ENCODE peak calls at places on chromosomes 4 and X, in six cellular contexts. I, P, G, Z, J and B are unnamed samples.
A peak's percentile ranks its signal among the peaks of the same experiment; 100 is the strongest.

GRCh38 chrX:48466696-48467095 is 3.4 kb downstream of the SLC38A5 start:
- DNase-seq in I (no peak), P (no peak), G (no peak), Z (no peak), J (no peak), B (no peak)

GRCh38 chrX:69538321-69538876 is 34.3 kb downstream of the NALF2 start:
- DNase-seq in I (peak; percentile 61), P (peak; percentile 49), G (no peak), Z (peak; percentile 2), J (no peak), B (peak; percentile 66)

GRCh38 chrX:139882299-139882698 is 50.6 kb downstream of the ATP11C start:
- DNase-seq in I (no peak), P (peak; percentile 53), G (no peak), Z (no peak), J (no peak), B (no peak)

GRCh38 chr4:184383497-184384055 is 90.8 kb downstream of the IRF2 start:
- DNase-seq in I (peak; percentile 54), P (peak; percentile 98), G (peak; percentile 92), Z (peak; percentile 88), J (no peak), B (no peak)

GRCh38 chr4:4720671-4721070 is 138.8 kb upstream of the MSX1 start:
- DNase-seq in I (no peak), P (no peak), G (no peak), Z (no peak), J (no peak), B (no peak)

GRCh38 chrX:6812087-6812486 is 277.2 kb upstream of the VCX3A start:
- DNase-seq in I (no peak), P (no peak), G (no peak), Z (no peak), J (no peak), B (no peak)

GRCh38 chrX:110167952-110168451 is 149.9 kb downstream of the AMMECR1 start:
- DNase-seq in I (peak; percentile 32), P (no peak), G (no peak), Z (no peak), J (no peak), B (no peak)

GRCh38 chr4:16077786-16078185 is 6.0 kb downstream of the PROM1 start:
- DNase-seq in I (no peak), P (no peak), G (no peak), Z (no peak), J (no peak), B (no peak)

GRCh38 chr4:146193628-146194027 is 18.1 kb downstream of the LSM6 start:
- DNase-seq in I (no peak), P (no peak), G (no peak), Z (no peak), J (no peak), B (no peak)

GRCh38 chr4:153409412-153409811 is 56.7 kb upstream of the TMEM131L start:
- DNase-seq in I (no peak), P (peak; percentile 81), G (no peak), Z (peak; percentile 33), J (no peak), B (no peak)

GRCh38 chr4:150493846-150494245 is 88.1 kb upstream of the MAB21L2 start:
- DNase-seq in I (no peak), P (peak; percentile 77), G (no peak), Z (no peak), J (no peak), B (no peak)

GRCh38 chr4:16198271-16198670 is 28.0 kb downstream of the TAPT1 start:
- DNase-seq in I (no peak), P (no peak), G (no peak), Z (no peak), J (no peak), B (no peak)

GRCh38 chr4:153780876-153781275 is 8.0 kb downstream of the SFRP2 start:
- DNase-seq in I (no peak), P (no peak), G (no peak), Z (no peak), J (no peak), B (no peak)

GRCh38 chr4:76989391-76990061 is 40.0 kb downstream of the SEPTIN11 start:
- DNase-seq in I (no peak), P (no peak), G (no peak), Z (no peak), J (no peak), B (no peak)

GRCh38 chrX:69055193-69055592 is 110.1 kb downstream of the PJA1 start:
- DNase-seq in I (no peak), P (no peak), G (no peak), Z (no peak), J (peak; percentile 22), B (no peak)

GRCh38 chr4:54661156-54661555 is 3.4 kb downstream of the KIT start:
- DNase-seq in I (no peak), P (no peak), G (no peak), Z (no peak), J (no peak), B (no peak)

GRCh38 chr4:26736621-26737020 is 124.0 kb upstream of the STIM2 start:
- DNase-seq in I (no peak), P (no peak), G (no peak), Z (no peak), J (no peak), B (no peak)

GRCh38 chr4:161702287-161702686 is 461.5 kb downstream of the FSTL5 start:
- DNase-seq in I (no peak), P (no peak), G (no peak), Z (no peak), J (no peak), B (no peak)

GRCh38 chr4:14874990-14875389 is 127.3 kb upstream of the CPEB2 start:
- DNase-seq in I (no peak), P (no peak), G (no peak), Z (no peak), J (no peak), B (no peak)

GRCh38 chrX:133655914-133656265 is 240.6 kb upstream of the GPC4 start:
- DNase-seq in I (no peak), P (peak; percentile 10), G (no peak), Z (no peak), J (no peak), B (no peak)

GRCh38 chr4:157514711-157515110 is 294.2 kb downstream of the GRIA2 start:
- DNase-seq in I (no peak), P (no peak), G (no peak), Z (no peak), J (no peak), B (no peak)

GRCh38 chrX:13449441-13449840 is 120.0 kb upstream of the EGFL6 start:
- DNase-seq in I (no peak), P (no peak), G (no peak), Z (no peak), J (no peak), B (no peak)

GRCh38 chr4:36399762-36400353 is 118.4 kb downstream of the DTHD1 start:
- DNase-seq in I (peak; percentile 6), P (no peak), G (no peak), Z (peak; percentile 8), J (no peak), B (no peak)

GRCh38 chr4:162163892-162164759 is at the start of gene FSTL5:
- DNase-seq in I (peak; percentile 74), P (no peak), G (no peak), Z (peak; percentile 57), J (no peak), B (peak; percentile 36)

GRCh38 chr4:61446957-61447356 is 246.8 kb downstream of the ADGRL3 start:
- DNase-seq in I (no peak), P (no peak), G (no peak), Z (peak; percentile 16), J (no peak), B (no peak)

GRCh38 chrX:37380920-37381319 is 31.8 kb downstream of the PRRG1 start:
- DNase-seq in I (peak; percentile 39), P (peak; percentile 83), G (no peak), Z (peak; percentile 67), J (no peak), B (no peak)

GRCh38 chrX:19673334-19674040 is 158.2 kb upstream of the MAP3K15 start:
- DNase-seq in I (peak; percentile 93), P (peak; percentile 97), G (peak; percentile 74), Z (peak; percentile 92), J (peak; percentile 81), B (peak; percentile 69)

GRCh38 chr4:21366840-21367239 is 581.7 kb downstream of the KCNIP4 start:
- DNase-seq in I (no peak), P (no peak), G (no peak), Z (no peak), J (no peak), B (no peak)

GRCh38 chr4:186840771-186841301 is 117.2 kb upstream of the FAT1 start:
- DNase-seq in I (no peak), P (no peak), G (no peak), Z (no peak), J (no peak), B (peak; percentile 24)
- H3K4me3 ChIP-seq in I (no peak overlapping the region), P (peak overlapping the region; percentile 41), G (no peak overlapping the region), Z (no peak overlapping the region), J (peak overlapping the region; percentile 53), B (peak overlapping the region; percentile 13)

GRCh38 chrX:15737188-15737956 is 698 bp upstream of the CA5B start:
- DNase-seq in I (no peak), P (no peak), G (no peak), Z (no peak), J (no peak), B (no peak)

GRCh38 chrX:15737957-15738685 is at the start of gene CA5B:
- DNase-seq in I (peak; percentile 97), P (peak; percentile 81), G (no peak), Z (peak; percentile 53), J (peak; percentile 95), B (peak; percentile 94)

GRCh38 chrX:15739886-15740285 is 1.8 kb downstream of the CA5B start:
- DNase-seq in I (no peak), P (no peak), G (no peak), Z (no peak), J (no peak), B (no peak)

GRCh38 chrX:15744181-15744867 is 6.3 kb downstream of the CA5B start:
- DNase-seq in I (peak; percentile 38), P (peak; percentile 48), G (no peak), Z (no peak), J (no peak), B (peak; percentile 45)

GRCh38 chrX:15738686-15739016 is 581 bp downstream of the CA5B start:
- DNase-seq in I (no peak), P (no peak), G (no peak), Z (no peak), J (no peak), B (no peak)
- H3K4me3 ChIP-seq in I (peak overlapping the region; percentile 57), P (peak overlapping the region; percentile 63), G (peak overlapping the region; percentile 37), Z (peak overlapping the region; percentile 45), J (peak overlapping the region; percentile 71), B (peak overlapping the region; percentile 53)

GRCh38 chr4:72569719-72570235 is 756 bp upstream of the ADAMTS3 start:
- DNase-seq in I (no peak), P (no peak), G (no peak), Z (no peak), J (no peak), B (no peak)
- H3K4me3 ChIP-seq in I (no peak overlapping the region), P (peak overlapping the region; percentile 81), G (peak overlapping the region; percentile 66), Z (peak overlapping the region; percentile 76), J (peak overlapping the region; percentile 82), B (peak overlapping the region; percentile 60)

GRCh38 chr4:185654311-185654710 is 119.0 kb upstream of the PDLIM3 start:
- DNase-seq in I (no peak), P (no peak), G (no peak), Z (no peak), J (no peak), B (no peak)
- H3K4me3 ChIP-seq in I (no peak overlapping the region), P (no peak overlapping the region), G (no peak overlapping the region), Z (no peak overlapping the region), J (peak overlapping the region; percentile 71), B (no peak overlapping the region)